ENCODE peak calls at places on chromosomes 13 and 19, in four cellular contexts. G is K562, Y is HCT116, O is HepG2. H is an unnamed sample.

GRCh38 chr19:44757057-44757734 is 8.7 kb downstream of the BCL3 start:
- DNase-seq in G (peak; percentile 55), O (no peak), Y (no peak), H (no peak)

GRCh38 chr19:38523319-38523718 is 89.8 kb downstream of the RYR1 start:
- DNase-seq in Y (no peak), G (no peak), O (no peak), H (no peak)

GRCh38 chr19:49555600-49556411 is 24.6 kb downstream of the NOSIP start:
- DNase-seq in Y (peak; percentile 40), O (no peak), G (peak; percentile 94), H (no peak)

GRCh38 chr19:13100031-13100588 is 2.5 kb downstream of the LYL1 start:
- DNase-seq in Y (no peak), G (no peak), O (no peak), H (no peak)

GRCh38 chr13:66915596-66916185 is 314.4 kb downstream of the PCDH9 start:
- DNase-seq in Y (no peak), G (no peak), O (no peak), H (no peak)

GRCh38 chr13:95300625-95301134 is 571 bp downstream of the ABCC4 start:
- DNase-seq in Y (peak; percentile 23), G (peak; percentile 75), O (peak; percentile 16), H (no peak)

GRCh38 chr19:46426035-46426505 is 2.7 kb downstream of the PNMA8C start:
- DNase-seq in G (no peak), O (peak; percentile 58), Y (no peak), H (no peak)

GRCh38 chr19:39299404-39299803 is 3.2 kb downstream of the IFNL1 start:
- DNase-seq in Y (no peak), G (no peak), O (no peak), H (no peak)

DNA sequence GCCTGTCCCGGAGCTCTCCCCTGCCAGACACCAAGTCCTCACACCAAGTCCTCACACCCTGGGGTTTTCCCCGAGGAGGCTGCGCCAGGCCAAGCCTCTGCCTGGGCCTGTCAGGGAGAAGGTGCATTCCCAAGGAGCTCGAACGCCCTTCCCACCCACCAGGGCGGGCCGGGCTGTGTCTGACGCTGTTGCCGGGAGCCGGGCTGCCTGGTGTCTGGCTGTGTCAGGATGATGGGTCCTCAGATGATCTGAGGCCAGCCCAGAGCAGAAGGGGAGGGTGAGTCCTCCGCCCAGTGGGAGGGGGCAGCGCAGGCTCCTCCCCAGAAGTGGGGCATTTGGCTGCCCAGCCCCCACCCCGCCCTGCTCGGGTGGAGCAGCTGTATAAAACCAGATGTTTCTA is 2.3 kb upstream of the HAS1 start:
- DNase-seq in O (no peak), Y (no peak), G (peak; percentile 79), H (no peak)
- TF ChIP-seq POLR2AphosphoS5 in O (no peak), Y (no peak), G (no peak), H (no peak)

DNA sequence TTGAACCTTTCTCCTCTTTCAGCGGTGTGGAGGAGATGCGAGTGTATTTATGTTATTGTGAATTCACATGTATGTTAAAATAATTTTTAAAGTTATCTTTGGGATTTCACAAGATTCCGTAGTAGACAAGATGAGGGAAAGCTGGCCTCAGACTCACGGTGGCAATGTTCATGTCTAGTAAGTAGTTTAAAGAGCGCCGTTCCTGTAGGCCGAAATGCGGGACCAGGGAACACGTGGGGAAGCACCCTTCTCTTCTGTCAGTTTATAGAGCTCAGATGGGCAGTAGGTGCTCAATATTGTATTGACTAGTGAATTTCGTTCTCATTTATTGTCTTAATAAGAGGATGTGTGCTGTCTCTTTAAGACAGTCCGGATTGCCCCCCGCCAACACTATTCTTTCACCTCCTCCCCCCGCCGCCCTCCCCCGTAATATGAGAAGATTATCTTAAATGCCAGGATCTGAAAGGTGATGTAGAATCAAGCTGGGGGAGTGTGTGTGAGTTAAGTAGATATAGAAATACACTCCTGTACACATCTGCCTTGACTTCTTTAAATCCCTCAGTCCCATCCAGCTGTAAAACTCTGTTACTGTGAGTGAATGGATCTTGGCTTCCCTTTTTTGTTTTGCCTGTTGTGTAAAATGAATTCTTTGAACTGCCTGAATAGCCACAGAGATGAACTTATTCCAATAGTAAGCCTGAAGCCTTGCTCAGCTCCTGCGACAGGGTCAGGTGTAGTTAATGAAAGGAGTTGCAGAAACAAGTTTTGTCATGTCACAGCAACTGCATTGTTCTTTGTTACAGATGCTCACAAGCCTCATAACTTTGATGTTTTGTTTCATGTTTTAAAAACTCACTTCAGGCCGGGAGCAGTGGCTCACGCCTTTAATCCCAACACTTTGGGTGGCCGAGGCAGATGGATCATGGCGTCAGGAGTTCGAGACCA is 1.2 kb downstream of the LAMP1 start:
- DNase-seq in Y (no peak), O (no peak), G (peak; percentile 60), H (no peak)
- TF ChIP-seq TCF7L2 in Y (no peak), O (no peak), G (no peak), H (no peak)

DNA sequence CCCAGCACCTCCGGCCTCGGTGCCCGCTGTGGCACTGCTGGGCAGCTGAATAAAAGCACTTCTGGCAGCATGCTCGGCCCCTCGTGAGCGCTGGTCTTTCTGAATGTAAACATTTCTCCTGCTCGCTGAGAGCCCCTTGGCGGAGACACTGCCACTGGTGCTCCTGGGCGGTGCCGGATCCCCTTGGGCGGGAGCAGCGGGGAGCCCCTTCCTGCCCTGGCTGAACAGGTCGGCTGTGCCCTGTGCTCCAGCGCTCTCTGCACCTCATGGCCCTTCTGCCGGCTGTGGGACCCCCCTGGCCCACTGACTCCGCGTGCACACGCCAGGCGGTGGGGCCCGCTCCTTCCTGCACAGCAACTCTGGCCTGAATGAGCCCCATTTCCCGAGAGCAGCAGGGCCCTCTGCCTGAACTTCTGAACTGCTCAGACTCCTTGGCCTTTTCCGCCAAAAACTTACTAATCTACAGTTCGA is 14.0 kb downstream of the RB1 start:
- DNase-seq in Y (no peak), G (no peak), O (no peak), H (no peak)
- H3K4me3 ChIP-seq in Y (no peak overlapping the region), G (no peak overlapping the region), O (no peak overlapping the region), H (no peak overlapping the region)

GRCh38 chr19:55114566-55115145 is 2.8 kb downstream of the PPP1R12C start:
- DNase-seq in Y (no peak), G (no peak), O (no peak), H (no peak)

GRCh38 chr19:55115446-55116065 is 1.9 kb downstream of the PPP1R12C start:
- DNase-seq in Y (no peak), G (peak; percentile 81), O (no peak), H (no peak)

GRCh38 chr19:55112246-55112780 is 5.1 kb downstream of the PPP1R12C start:
- DNase-seq in O (no peak), Y (no peak), G (no peak), H (no peak)

GRCh38 chr19:55112781-55113569 is 4.5 kb downstream of the PPP1R12C start:
- DNase-seq in O (no peak), G (peak; percentile 54), Y (no peak), H (no peak)

GRCh38 chr19:55113570-55114039 is 3.8 kb downstream of the PPP1R12C start:
- DNase-seq in O (peak; percentile 38), Y (no peak), G (peak; percentile 41), H (no peak)
- TF ChIP-seq POLR2AphosphoS5 in O (no peak), Y (no peak), G (no peak), H (no peak)

GRCh38 chr19:16888629-16889371 is at the start of gene F2RL3:
- DNase-seq in O (no peak), Y (no peak), G (peak; percentile 81), H (no peak)
- TF ChIP-seq TCF7L2 in O (no peak), Y (no peak), G (no peak), H (no peak)

DNA sequence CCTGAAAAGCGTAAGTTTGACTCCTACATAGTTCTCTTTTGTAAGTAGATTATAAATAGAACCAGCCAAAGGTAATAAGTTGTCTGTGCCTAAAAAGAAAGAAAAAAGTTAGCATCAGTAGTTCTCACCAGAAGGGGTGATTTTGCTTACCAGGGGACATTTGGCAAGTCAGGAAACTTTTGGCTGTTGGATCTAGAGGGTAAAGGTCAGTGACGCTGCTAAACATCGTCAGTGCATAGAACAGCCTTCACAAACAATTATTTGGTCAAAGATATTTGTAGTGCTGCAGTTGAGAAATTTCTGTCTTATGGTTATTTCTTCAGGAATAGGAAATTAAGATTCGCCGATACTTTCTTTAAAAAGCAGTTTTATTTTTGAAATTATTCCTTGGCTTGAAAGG is 2.0 kb downstream of the USPL1 start:
- DNase-seq in G (peak; percentile 6), O (peak; percentile 37), Y (no peak), H (no peak)
- H3K4me3 ChIP-seq in G (peak overlapping the region; percentile 61), O (peak overlapping the region; percentile 81), Y (no peak overlapping the region), H (peak overlapping the region; percentile 94)

GRCh38 chr13:104111031-104111430 is 1044.8 kb upstream of the SLC10A2 start:
- DNase-seq in Y (no peak), O (no peak), G (no peak), H (no peak)
- TF ChIP-seq POLR2AphosphoS5 in Y (no peak), O (no peak), G (no peak), H (no peak)

GRCh38 chr13:90455861-90456260 is 891.6 kb upstream of the MIR17HG start:
- DNase-seq in O (no peak), Y (no peak), G (no peak), H (no peak)

GRCh38 chr13:90453342-90453741 is 894.1 kb upstream of the MIR17HG start:
- DNase-seq in G (no peak), Y (no peak), O (no peak), H (no peak)

GRCh38 chr13:90448466-90449037 is 898.9 kb upstream of the MIR17HG start:
- DNase-seq in G (no peak), O (no peak), Y (no peak), H (no peak)

GRCh38 chr13:90454002-90454636 is 893.4 kb upstream of the MIR17HG start:
- DNase-seq in O (no peak), Y (no peak), G (no peak), H (no peak)
- TF ChIP-seq TCF7L2 in O (no peak), Y (no peak), G (no peak), H (no peak)

GRCh38 chr13:45092668-45093067 is 27.6 kb upstream of the GTF2F2 start:
- DNase-seq in G (no peak), O (no peak), Y (no peak), H (no peak)
- H3K4me3 ChIP-seq in G (no peak overlapping the region), O (no peak overlapping the region), Y (no peak overlapping the region), H (no peak overlapping the region)

H was measured in Panc1.